ENCODE peak calls at places on chromosomes 4 and X, in five cellular contexts. H is tibial nerve, C is hepatocyte, W is uterus, I is PC-3. A is an unnamed sample.

GRCh38 chrX:50115973-50116372 is 84.8 kb downstream of the AKAP4 start:
- DNase-seq in C (no peak), H (no peak), I (no peak), W (no peak), A (no peak)

GRCh38 chr4:186400676-186401075 is 134.7 kb downstream of the F11 start:
- DNase-seq in I (no peak), W (no peak), C (no peak), H (no peak), A (no peak)

GRCh38 chr4:110624016-110624770 is 1.3 kb upstream of the PITX2 start:
- DNase-seq in W (no peak), C (no peak), H (no peak), I (no peak), A (no peak)

GRCh38 chrX:10415704-10416001 is 204.7 kb downstream of the MID1 start:
- DNase-seq in C (no peak), I (peak; percentile 58), W (no peak), H (no peak), A (no peak)

GRCh38 chrX:15939737-15940136 is 85.1 kb upstream of the AP1S2 start:
- DNase-seq in W (no peak), H (no peak), I (no peak), C (no peak), A (no peak)

GRCh38 chrX:131010186-131010585 is 48.0 kb upstream of the ARHGAP36 start:
- DNase-seq in W (no peak), H (no peak), C (no peak), I (no peak), A (no peak)

GRCh38 chr4:7383251-7383650 is 51.5 kb downstream of the PSAPL1 start:
- DNase-seq in W (no peak), H (no peak), C (no peak), I (no peak), A (peak; percentile 16)

GRCh38 chrX:21740329-21741274 is 17.3 kb downstream of the SMPX start:
- DNase-seq in C (no peak), I (no peak), W (no peak), H (peak; percentile 11), A (no peak)

GRCh38 chrX:155962906-155963305 is 34.6 kb upstream of the IL9R start:
- DNase-seq in H (no peak), C (peak; percentile 24), W (no peak), I (no peak), A (no peak)

GRCh38 chr4:27066591-27066990 is 205.9 kb downstream of the STIM2 start:
- DNase-seq in H (no peak), I (no peak), C (no peak), W (no peak), A (no peak)

GRCh38 chrX:130170752-130171445 is 863 bp upstream of the RAB33A start:
- DNase-seq in C (peak; percentile 36), W (peak; percentile 27), H (no peak), I (no peak), A (no peak)

GRCh38 chr4:154617820-154618317 is 5.4 kb upstream of the FGG start:
- DNase-seq in H (no peak), W (no peak), I (no peak), C (no peak), A (no peak)

GRCh38 chrX:150201841-150202240 is 161.3 kb upstream of the MAMLD1 start:
- DNase-seq in I (peak; percentile 35), C (no peak), W (no peak), H (no peak), A (no peak)

GRCh38 chrX:22300130-22300529 is 27.4 kb downstream of the CBLL2 start:
- DNase-seq in C (peak; percentile 31), W (peak; percentile 16), I (peak; percentile 75), H (no peak), A (no peak)

GRCh38 chr4:186078977-186079697 is 10.2 kb downstream of the TLR3 start:
- DNase-seq in H (no peak), C (no peak), I (peak; percentile 27), W (no peak), A (no peak)

GRCh38 chr4:182643801-182644311 is 273.3 kb downstream of the DCTD start:
- DNase-seq in C (no peak), H (no peak), W (no peak), I (no peak), A (peak; percentile 78)

GRCh38 chr4:1686440-1687036 is 2.4 kb upstream of the FAM53A start:
- DNase-seq in C (no peak), I (no peak), H (no peak), W (no peak), A (no peak)

GRCh38 chr4:2995546-2996265 is 32.3 kb downstream of the GRK4 start:
- DNase-seq in I (no peak), H (no peak), C (no peak), W (no peak), A (no peak)

GRCh38 chr4:1048781-1049590 is 37.6 kb downstream of the FGFRL1 start:
- DNase-seq in I (no peak), H (no peak), C (no peak), W (no peak), A (peak; percentile 72)

GRCh38 chr4:139222215-139222614 is 45.2 kb upstream of the ELF2 start:
- DNase-seq in I (no peak), H (no peak), C (no peak), W (no peak), A (no peak)

GRCh38 chr4:177250056-177250696 is 59.5 kb upstream of the NEIL3 start:
- DNase-seq in I (peak; percentile 69), H (peak; percentile 20), W (peak; percentile 32), C (peak; percentile 87), A (no peak)

GRCh38 chr4:107757860-107758476 is 37.9 kb upstream of the PAPSS1 start:
- DNase-seq in W (no peak), C (peak; percentile 43), I (peak; percentile 61), H (no peak), A (no peak)

GRCh38 chr4:113049421-113050355 is at the start of gene ANK2:
- DNase-seq in H (no peak), I (no peak), C (peak; percentile 26), W (no peak), A (no peak)

GRCh38 chr4:138845051-138845450 is 170.5 kb upstream of the NOCT start:
- DNase-seq in I (no peak), H (no peak), W (no peak), C (no peak), A (no peak)

GRCh38 chr4:69858683-69859082 is 1.3 kb downstream of the SULT1E1 start:
- DNase-seq in W (no peak), H (no peak), C (peak; percentile 13), I (peak; percentile 37), A (no peak)

GRCh38 chr4:87911252-87911774 is 64.2 kb upstream of the SPP1 start:
- DNase-seq in H (no peak), W (no peak), C (no peak), I (no peak), A (no peak)

GRCh38 chrX:11287505-11287904 is 5.7 kb upstream of the AMELX start:
- DNase-seq in H (no peak), C (no peak), I (no peak), W (no peak), A (no peak)

GRCh38 chr4:182895791-182896292 is 21.3 kb downstream of the DCTD start:
- DNase-seq in C (peak; percentile 28), H (no peak), I (no peak), W (no peak), A (no peak)

GRCh38 chr4:110636677-110637407 is 14.0 kb upstream of the PITX2 start:
- DNase-seq in I (no peak), C (peak; percentile 87), W (no peak), H (no peak), A (peak; percentile 71)

GRCh38 chr4:76782837-76783236 is 115.1 kb downstream of the SOWAHB start:
- DNase-seq in C (no peak), H (no peak), I (peak; percentile 67), W (no peak), A (no peak)

GRCh38 chr4:11111876-11112275 is 316.8 kb downstream of the HS3ST1 start:
- DNase-seq in C (no peak), W (no peak), I (no peak), H (no peak), A (no peak)

GRCh38 chrX:108347800-108348199 is 90.4 kb downstream of the COL4A6 start:
- DNase-seq in C (no peak), H (no peak), I (no peak), W (no peak), A (no peak)

GRCh38 chr4:110490109-110490508 is 14.2 kb downstream of the ENPEP start:
- DNase-seq in H (no peak), I (no peak), W (no peak), C (no peak), A (no peak)

GRCh38 chr4:76589402-76589801 is 154.4 kb downstream of the SHROOM3 start:
- DNase-seq in H (no peak), C (peak; percentile 78), W (no peak), I (peak; percentile 26), A (no peak)

GRCh38 chr4:24824720-24825119 is 29.3 kb downstream of the SOD3 start:
- DNase-seq in W (no peak), I (no peak), C (no peak), H (no peak), A (no peak)

GRCh38 chrX:144681501-144681900 is 565.8 kb upstream of the SPANXN1 start:
- DNase-seq in I (peak; percentile 73), H (no peak), C (no peak), W (no peak), A (no peak)

GRCh38 chr4:84401669-84402068 is 97.4 kb downstream of the NKX6-1 start:
- DNase-seq in C (peak; percentile 20), I (peak; percentile 48), W (no peak), H (no peak), A (no peak)
- TF ChIP-seq CTCF in C (no peak), I (no peak), W (no peak), H (no peak), A (no peak)

GRCh38 chrX:136780241-136780640 is 491 bp downstream of the ARHGEF6 start:
- DNase-seq in H (no peak), I (no peak), C (no peak), W (no peak), A (no peak)
- H3K27ac ChIP-seq in H (peak overlapping the region; percentile 74), I (no peak overlapping the region), C (no peak overlapping the region), W (peak overlapping the region; percentile 59), A (peak overlapping the region; percentile 54)

GRCh38 chrX:3777416-3777815 is 64.0 kb upstream of the PRKX start:
- DNase-seq in W (no peak), H (no peak), C (no peak), I (no peak), A (no peak)

DNA sequence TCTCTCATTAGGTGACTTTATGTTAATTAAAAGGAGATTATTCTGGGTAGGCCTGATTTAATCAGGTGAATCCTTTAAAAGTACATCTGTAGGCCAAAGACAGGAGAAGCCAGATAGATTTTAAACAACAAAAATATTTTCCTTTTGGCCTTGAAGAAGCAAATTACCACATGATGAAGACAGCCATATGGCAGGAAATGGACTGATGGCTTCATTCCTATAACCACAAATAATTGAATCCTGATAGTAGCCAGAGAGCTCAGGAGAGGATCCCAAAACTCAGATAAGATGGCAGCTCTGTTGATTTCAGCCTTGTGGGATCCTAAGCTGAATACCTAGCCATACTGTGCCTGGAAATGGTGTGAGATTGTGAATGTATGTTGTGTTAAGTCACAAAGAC is 66.1 kb upstream of the PRKX start:
- DNase-seq in I (no peak), W (no peak), C (no peak), H (no peak), A (no peak)
- TF ChIP-seq CTCF in I (no peak), W (no peak), C (no peak), H (no peak), A (no peak)

GRCh38 chrX:7640392-7640791 is 202.6 kb upstream of the VCX start:
- DNase-seq in C (no peak), I (no peak), H (no peak), W (no peak), A (no peak)

GRCh38 chrX:7641141-7641540 is 201.8 kb upstream of the VCX start:
- DNase-seq in I (no peak), C (no peak), W (no peak), H (no peak), A (no peak)

GRCh38 chrX:7638053-7638452 is 204.9 kb upstream of the VCX start:
- DNase-seq in W (no peak), H (no peak), C (no peak), I (no peak), A (no peak)
- H3K27ac ChIP-seq in W (no peak overlapping the region), H (no peak overlapping the region), C (no peak overlapping the region), I (no peak overlapping the region), A (no peak overlapping the region)